ENCODE peak calls at places on chromosome 5, in six cellular contexts. L, Q, X, K, V and C are unnamed samples.

GRCh38 chr5:16245956-16246355 is 66.4 kb upstream of the MARCHF11 start:
- DNase-seq in K (no peak), X (no peak), V (no peak), Q (no peak), L (no peak), C (no peak)

GRCh38 chr5:137659209-137659608 is 76.7 kb downstream of the KLHL3 start:
- DNase-seq in Q (no peak), L (no peak), V (no peak), K (no peak), X (no peak), C (no peak)

GRCh38 chr5:119400248-119400647 is 44.4 kb downstream of the TNFAIP8 start:
- DNase-seq in Q (no peak), V (peak; percentile 28), K (no peak), L (no peak), X (no peak), C (no peak)

GRCh38 chr5:127564002-127564769 is 46.7 kb downstream of the PRRC1 start:
- DNase-seq in K (no peak), X (peak; percentile 67), L (no peak), Q (no peak), V (peak; percentile 30), C (peak; percentile 82)

GRCh38 chr5:122089614-122090013 is 11.6 kb upstream of the LOX start:
- DNase-seq in Q (no peak), V (no peak), X (peak; percentile 69), K (no peak), L (no peak), C (peak; percentile 88)

GRCh38 chr5:112933651-112934365 is 11.8 kb upstream of the REEP5 start:
- DNase-seq in K (no peak), X (peak; percentile 82), V (no peak), Q (no peak), L (no peak), C (peak; percentile 40)

GRCh38 chr5:138770977-138771376 is 17.8 kb downstream of the CTNNA1 start:
- DNase-seq in L (no peak), Q (no peak), K (no peak), X (no peak), V (no peak), C (no peak)

GRCh38 chr5:76337949-76338589 is 65.0 kb upstream of the IQGAP2 start:
- DNase-seq in X (peak; percentile 35), L (no peak), Q (no peak), K (no peak), V (no peak), C (peak; percentile 86)

GRCh38 chr5:174084691-174085154 is 39.2 kb downstream of the NSG2 start:
- DNase-seq in X (no peak), L (no peak), Q (no peak), K (no peak), V (no peak), C (no peak)

GRCh38 chr5:167229751-167230150 is 1061.7 kb upstream of the WWC1 start:
- DNase-seq in L (no peak), K (no peak), Q (no peak), X (no peak), V (no peak), C (no peak)

GRCh38 chr5:142356716-142357468 is 32.1 kb upstream of the SPRY4 start:
- DNase-seq in Q (peak; percentile 93), X (peak; percentile 96), L (peak; percentile 79), K (peak; percentile 97), V (peak; percentile 89), C (peak; percentile 94)

DNA sequence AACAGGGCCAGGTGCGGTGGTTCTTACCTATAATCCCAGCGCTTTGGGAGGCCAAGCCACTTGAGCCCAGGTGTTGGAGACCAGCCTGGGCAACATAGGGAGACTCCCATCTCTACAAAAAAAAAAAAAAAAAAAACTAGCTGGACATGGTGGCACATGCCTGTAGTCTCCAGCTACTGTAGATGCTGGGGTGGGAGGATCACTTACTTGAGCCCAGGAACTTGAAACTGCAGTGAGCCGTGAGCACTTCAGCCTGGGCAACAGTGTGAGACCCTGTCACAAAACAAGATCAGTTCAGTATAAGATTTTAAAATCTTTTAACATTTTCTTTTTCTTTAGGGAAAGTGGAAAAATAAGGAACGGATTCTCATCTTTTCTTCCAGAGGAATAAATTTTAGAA is 2.5 kb downstream of the BRIX1 start:
- DNase-seq in L (no peak), Q (no peak), X (no peak), V (no peak), K (no peak), C (no peak)
- H3K4me3 ChIP-seq in L (no peak overlapping the region), Q (no peak overlapping the region), X (no peak overlapping the region), V (no peak overlapping the region), K (no peak overlapping the region), C (no peak overlapping the region)

DNA sequence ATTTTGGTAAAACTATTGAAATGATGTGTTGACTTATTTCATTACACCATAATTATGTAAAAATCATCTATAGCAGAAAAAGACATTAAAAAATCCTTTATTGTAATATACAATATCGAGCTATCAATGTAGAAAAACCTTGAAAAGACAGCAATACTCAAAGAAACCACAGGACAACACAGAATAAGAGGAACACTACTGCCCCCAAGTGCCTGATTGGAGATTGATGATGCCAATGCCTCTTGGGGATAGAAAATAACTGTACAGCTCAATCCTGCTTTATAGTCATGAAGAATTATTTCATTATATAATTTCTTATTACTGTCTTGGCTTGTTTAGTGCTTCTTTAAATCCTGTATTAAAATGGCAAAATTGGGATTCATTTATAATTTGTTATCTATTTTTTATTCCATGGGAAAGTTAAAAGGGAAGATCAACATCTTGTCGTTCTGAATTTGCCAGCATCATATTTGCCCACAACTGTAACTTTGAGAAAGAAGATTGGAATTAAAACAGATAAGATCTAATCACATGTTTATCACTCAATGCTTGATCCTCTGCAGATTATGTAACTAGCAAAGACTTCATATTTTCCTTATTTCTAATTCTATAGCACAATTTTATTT is 337.5 kb downstream of the CDH9 start:
- DNase-seq in L (no peak), K (no peak), Q (no peak), X (peak; percentile 10), V (no peak), C (peak; percentile 33)
- TF ChIP-seq CTCF in L (peak; percentile 49), K (peak; percentile 28), Q (no peak), X (peak; percentile 33), V (no peak), C (peak; percentile 50)

GRCh38 chr5:55227738-55228430 is 769 bp upstream of the MCIDAS start:
- DNase-seq in X (no peak), V (no peak), K (no peak), L (no peak), Q (no peak), C (no peak)
- H3K4me3 ChIP-seq in X (peak overlapping the region; percentile 31), V (no peak overlapping the region), K (peak overlapping the region; percentile 46), L (peak overlapping the region; percentile 48), Q (peak overlapping the region; percentile 26), C (no peak overlapping the region)

DNA sequence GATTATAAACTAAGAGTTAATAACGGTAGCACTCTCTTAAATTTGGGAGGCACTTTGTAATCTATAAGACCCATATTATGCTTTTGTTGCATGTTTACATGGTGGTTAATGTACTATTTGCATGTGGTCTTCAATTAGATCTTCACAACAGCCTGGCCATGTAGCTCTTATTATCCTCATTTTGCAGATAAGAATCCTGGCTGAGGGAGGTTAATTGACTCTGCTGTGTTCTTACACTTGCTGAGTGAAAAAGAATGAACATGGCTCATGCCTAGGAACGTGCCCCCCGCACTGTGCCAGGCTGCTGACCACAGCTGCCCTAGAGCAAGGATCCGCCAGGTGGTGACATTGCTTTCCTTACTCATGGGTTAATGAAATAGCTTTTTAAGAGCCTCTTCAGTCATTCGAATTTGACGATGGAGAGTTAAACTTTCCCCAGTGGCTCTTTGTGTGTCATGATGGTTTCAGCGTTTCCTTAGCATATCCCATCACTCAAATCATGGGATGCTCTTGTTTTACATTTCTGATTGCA is 97.9 kb downstream of the CDH6 start:
- DNase-seq in X (no peak), L (no peak), V (no peak), Q (no peak), K (no peak), C (no peak)
- TF ChIP-seq CTCF in X (no peak), L (no peak), V (no peak), Q (no peak), K (no peak), C (no peak)

GRCh38 chr5:2374703-2375102 is 376.8 kb downstream of the IRX2 start:
- DNase-seq in L (no peak), V (no peak), K (no peak), Q (no peak), X (no peak), C (no peak)

GRCh38 chr5:2373631-2374030 is 377.8 kb downstream of the IRX2 start:
- DNase-seq in X (no peak), L (no peak), V (no peak), K (no peak), Q (no peak), C (no peak)

GRCh38 chr5:2375796-2376195 is 375.7 kb downstream of the IRX2 start:
- DNase-seq in K (no peak), L (no peak), X (no peak), Q (no peak), V (no peak), C (no peak)

GRCh38 chr5:2376486-2376885 is 375.0 kb downstream of the IRX2 start:
- DNase-seq in Q (no peak), K (no peak), X (no peak), V (no peak), L (no peak), C (no peak)

GRCh38 chr5:2375291-2375690 is 376.2 kb downstream of the IRX2 start:
- DNase-seq in K (no peak), Q (no peak), L (no peak), X (no peak), V (no peak), C (no peak)
- H3K4me3 ChIP-seq in K (no peak overlapping the region), Q (no peak overlapping the region), L (no peak overlapping the region), X (no peak overlapping the region), V (no peak overlapping the region), C (no peak overlapping the region)

GRCh38 chr5:135398855-135399837 is at the start of gene MACROH2A1:
- DNase-seq in L (peak; percentile 92), V (peak; percentile 82), X (peak; percentile 78), Q (peak; percentile 95), K (peak; percentile 99), C (peak; percentile 85)
- TF ChIP-seq CTCF in L (peak; percentile 13), V (peak; percentile 31), X (no peak), Q (no peak), K (peak; percentile 14), C (no peak)